ENCODE peak calls at places on chromosomes 11 and 22, in four cellular contexts. W is HL-60, T is K562, V is GM12891. P is an unnamed sample.

GRCh38 chr11:47905358-47906059 is 57.4 kb upstream of the NUP160 start:
- DNase-seq in W (peak; percentile 70), T (no peak), V (no peak), P (no peak)

GRCh38 chr11:133681901-133682300 is 149.6 kb upstream of the OPCML start:
- DNase-seq in W (no peak), T (no peak), V (no peak), P (no peak)

GRCh38 chr11:84291996-84292395 is 1005.8 kb upstream of the CCDC90B start:
- DNase-seq in W (no peak), T (no peak), V (no peak), P (no peak)

GRCh38 chr11:61671527-61671926 is 8.7 kb upstream of the DAGLA start:
- DNase-seq in W (peak; percentile 27), T (peak; percentile 50), V (no peak), P (no peak)

GRCh38 chr22:36160499-36160942 is at the start of gene APOL3:
- DNase-seq in W (no peak), T (no peak), V (no peak), P (peak; percentile 60)

GRCh38 chr11:78940500-78941225 is 366.0 kb upstream of the NARS2 start:
- DNase-seq in W (no peak), T (no peak), V (no peak), P (no peak)

GRCh38 chr11:9146477-9146876 is 55.1 kb upstream of the SCUBE2 start:
- DNase-seq in W (no peak), T (no peak), V (no peak), P (no peak)

GRCh38 chr11:120985718-120986569 is 38.0 kb upstream of the TBCEL start:
- DNase-seq in W (peak; percentile 27), T (peak; percentile 34), V (peak; percentile 45), P (no peak)

GRCh38 chr11:126153999-126154398 is 57.5 kb downstream of the RPUSD4 start:
- DNase-seq in W (no peak), T (no peak), V (no peak), P (no peak)

GRCh38 chr22:20015971-20016733 is 471 bp downstream of the ARVCF start:
- DNase-seq in W (peak; percentile 15), T (peak; percentile 99), V (no peak), P (no peak)

GRCh38 chr22:19776433-19777031 is 16.0 kb downstream of the TBX1 start:
- DNase-seq in W (peak; percentile 43), T (peak; percentile 90), V (no peak), P (no peak)

GRCh38 chr11:60906132-60906972 is at the start of gene PRPF19:
- DNase-seq in W (peak; percentile 98), T (peak; percentile 94), V (peak; percentile 92), P (peak; percentile 93)

GRCh38 chr11:123054301-123055065 is 7.5 kb downstream of the HSPA8 start:
- DNase-seq in W (peak; percentile 54), T (peak; percentile 57), V (peak; percentile 33), P (no peak)

GRCh38 chr11:46291441-46292143 is 14.1 kb downstream of the CREB3L1 start:
- DNase-seq in W (no peak), T (no peak), V (no peak), P (no peak)

GRCh38 chr11:108606495-108607160 is 13.1 kb upstream of the EXPH5 start:
- DNase-seq in W (no peak), T (no peak), V (no peak), P (no peak)

GRCh38 chr11:12100429-12100828 is 10.0 kb upstream of the MICAL2 start:
- DNase-seq in W (no peak), T (no peak), V (no peak), P (no peak)

DNA sequence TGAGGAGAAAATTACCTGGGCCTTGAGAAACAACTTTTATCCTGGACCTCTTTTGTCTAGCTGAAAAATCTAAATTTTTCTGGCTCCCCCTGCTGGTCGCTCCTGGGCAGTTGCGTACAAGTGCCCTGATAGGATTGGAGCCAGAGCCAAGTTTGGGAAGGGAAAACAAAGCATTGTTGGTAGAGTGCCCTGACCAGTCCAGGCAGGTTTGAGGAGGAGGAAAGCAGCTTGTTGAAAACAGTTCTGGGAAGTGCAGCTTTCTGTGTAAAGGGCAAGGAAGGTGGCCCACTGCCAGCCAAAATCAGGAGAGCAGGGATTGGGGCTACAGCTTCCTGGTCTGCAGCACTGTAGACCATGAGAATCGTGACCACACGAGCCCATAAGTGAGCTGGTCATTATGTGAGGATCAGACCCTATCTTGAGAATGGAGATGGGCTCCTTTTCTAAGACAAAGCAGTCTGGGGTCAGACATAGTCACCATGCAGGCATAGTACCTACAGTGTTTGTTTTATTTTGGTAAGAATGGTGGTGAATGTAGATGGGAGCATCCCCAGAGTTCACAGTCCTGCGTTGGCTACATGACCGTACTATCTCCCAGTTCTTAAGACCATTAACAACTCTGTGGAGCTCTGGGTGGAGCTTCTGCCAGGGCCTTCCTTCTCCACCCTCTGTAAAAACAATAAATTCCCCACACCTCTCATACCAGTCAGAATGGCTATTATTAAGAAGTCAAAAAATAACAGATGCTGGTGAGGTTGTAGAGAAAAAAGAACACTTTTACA is 21.3 kb upstream of the PIK3IP1 start:
- DNase-seq in W (peak; percentile 45), T (peak; percentile 48), V (no peak), P (no peak)
- TF ChIP-seq SPI1 in W (no peak), T (no peak), V (no peak), P (no peak)

GRCh38 chr11:2094354-2095197 is 44.6 kb downstream of the IGF2 start:
- DNase-seq in W (no peak), T (no peak), V (no peak), P (no peak)
- TF ChIP-seq SPI1 in W (no peak), T (no peak), V (no peak), P (no peak)

DNA sequence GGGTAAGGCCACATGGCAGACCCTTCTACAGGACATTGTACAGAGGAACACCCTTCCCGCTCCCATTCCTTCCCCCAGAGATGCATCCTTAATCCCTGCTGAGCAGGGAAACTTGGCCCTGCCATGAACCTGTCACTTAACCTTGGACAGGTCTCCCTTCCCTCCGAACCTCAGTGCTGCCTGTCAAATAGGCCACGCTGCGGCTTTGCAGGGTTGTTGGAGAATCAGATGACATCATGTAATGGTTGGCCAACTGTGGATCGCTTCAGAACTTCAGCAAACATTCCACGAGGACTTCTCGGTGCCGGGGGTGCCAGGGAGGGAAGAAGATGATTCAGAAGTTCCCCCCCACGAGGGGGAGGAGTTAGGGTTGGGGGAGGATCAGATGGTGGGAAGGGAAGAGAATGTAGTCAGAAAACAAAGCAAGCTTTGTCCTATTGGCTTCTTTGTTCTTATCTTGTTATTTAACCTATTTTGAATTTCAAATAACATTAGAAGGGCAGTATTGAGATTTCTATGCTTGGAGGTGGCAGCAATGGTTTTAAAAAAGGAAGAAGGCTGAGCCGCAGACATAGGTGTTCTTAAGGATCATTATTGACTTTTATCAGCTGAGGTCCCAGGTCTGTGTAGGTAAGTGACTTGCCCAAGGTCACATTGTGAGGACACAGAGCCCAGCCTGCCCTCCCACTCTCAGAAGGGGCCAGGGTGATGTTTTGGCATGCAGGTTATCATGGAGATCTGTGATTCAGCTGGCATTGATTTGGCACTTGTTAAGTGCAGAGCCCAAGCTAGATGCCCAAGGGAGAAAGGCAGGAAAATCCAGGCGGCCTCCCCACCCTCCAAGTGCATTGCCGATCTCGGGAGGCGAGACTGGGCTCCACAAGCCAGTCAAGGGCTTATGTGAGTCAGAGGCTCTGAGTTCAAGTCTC is 3.1 kb downstream of the CDC42EP1 start:
- DNase-seq in W (no peak), T (peak; percentile 29), V (no peak), P (no peak)
- TF ChIP-seq SPI1 in W (no peak), T (no peak), V (no peak), P (no peak)

GRCh38 chr22:48884292-48884691 is 943.4 kb downstream of the BRD1 start:
- DNase-seq in W (no peak), T (no peak), V (no peak), P (no peak)
- TF ChIP-seq SPI1 in W (no peak), T (no peak), V (no peak), P (no peak)

GRCh38 chr22:50260801-50261614 is 475 bp downstream of the MAPK12 start:
- DNase-seq in W (peak; percentile 49), T (peak; percentile 57), V (peak; percentile 87), P (no peak)
- TF ChIP-seq SPI1 in W (no peak), T (no peak), V (no peak), P (no peak)

GRCh38 chr22:29479417-29480261 is at the start of gene NEFH:
- DNase-seq in W (no peak), T (peak; percentile 60), V (no peak), P (no peak)

GRCh38 chr22:29480262-29480511 is 169 bp downstream of the NEFH start:
- DNase-seq in W (no peak), T (no peak), V (no peak), P (no peak)

GRCh38 chr22:29476116-29476515 is 3.9 kb upstream of the NEFH start:
- DNase-seq in W (no peak), T (no peak), V (no peak), P (no peak)

GRCh38 chr22:29478326-29479276 is 1.4 kb upstream of the NEFH start:
- DNase-seq in W (peak; percentile 24), T (peak; percentile 56), V (no peak), P (no peak)

DNA sequence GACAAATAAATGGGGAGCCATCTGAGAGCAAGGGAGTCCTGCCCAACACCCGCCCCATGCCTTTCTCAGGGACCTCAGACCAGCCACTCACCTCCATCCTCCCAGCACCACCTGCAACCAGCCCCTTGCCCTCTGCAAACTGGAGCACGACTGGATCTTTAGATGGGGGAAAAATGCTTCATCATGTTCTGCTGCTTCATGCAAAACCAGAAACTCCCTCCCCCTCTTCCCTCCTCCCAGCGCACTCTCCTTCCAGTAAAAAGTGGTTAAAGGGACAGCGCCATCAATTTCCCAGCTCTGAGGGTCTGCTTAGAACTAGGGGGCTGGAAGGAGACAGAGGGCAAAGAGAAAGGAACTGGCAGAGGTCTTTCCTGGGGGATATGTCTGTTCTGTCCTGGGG is 2.1 kb upstream of the NEFH start:
- DNase-seq in W (no peak), T (peak; percentile 12), V (no peak), P (no peak)
- TF ChIP-seq SPI1 in W (no peak), T (no peak), V (no peak), P (no peak)